ENCODE peak calls at places on chromosomes 1 and 21, in seven cellular contexts. P is uterus, S is adrenal gland, O is A549, X is testis, I is heart left ventricle, F is K562. B is an unnamed sample.

GRCh38 chr1:159775716-159776115 is 5.0 kb upstream of the DUSP23 start:
- DNase-seq in P (no peak), S (no peak), O (no peak), X (no peak), I (no peak), F (no peak), B (no peak)

GRCh38 chr1:56196839-56197238 is 382.5 kb downstream of the PLPP3 start:
- DNase-seq in P (no peak), S (no peak), O (no peak), X (no peak), I (no peak), F (no peak), B (no peak)

GRCh38 chr1:223720987-223721591 is 8.8 kb downstream of the CAPN2 start:
- DNase-seq in P (no peak), S (no peak), O (peak), X (no peak), I (no peak), F (no peak), B (no peak)

GRCh38 chr1:202565890-202566289 is 144.4 kb downstream of the SYT2 start:
- DNase-seq in P (no peak), S (no peak), O (no peak), X (no peak), I (no peak), F (no peak), B (no peak)

GRCh38 chr21:39503138-39503762 is 51.5 kb downstream of the SH3BGR start:
- DNase-seq in P (no peak), S (no peak), O (no peak), X (no peak), I (no peak), F (no peak), B (no peak)

GRCh38 chr1:26978893-26979292 is 14.6 kb upstream of the TRNP1 start:
- DNase-seq in P (no peak), S (no peak), O (no peak), X (no peak), I (no peak), F (no peak), B (no peak)

GRCh38 chr1:54275349-54275748 is 75.4 kb downstream of the MRPL37 start:
- DNase-seq in P (peak), S (peak), O (no peak), X (peak), I (peak), F (no peak), B (no peak)

GRCh38 chr1:66557157-66557556 is 23.2 kb downstream of the SGIP1 start:
- DNase-seq in P (no peak), S (no peak), O (no peak), X (no peak), I (no peak), F (no peak), B (no peak)

GRCh38 chr1:217117973-217118465 is 394.8 kb upstream of the ESRRG start:
- DNase-seq in P (no peak), S (no peak), O (no peak), X (no peak), I (no peak), F (no peak), B (no peak)

GRCh38 chr1:117842408-117843170 is 86.8 kb downstream of the GDAP2 start:
- DNase-seq in P (no peak), S (no peak), O (no peak), X (no peak), I (no peak), F (peak), B (peak)

GRCh38 chr21:38531610-38532009 is 33.3 kb upstream of the ERG start:
- DNase-seq in P (no peak), S (no peak), O (no peak), X (no peak), I (no peak), F (no peak), B (no peak)

GRCh38 chr1:78830321-78830720 is 176.2 kb downstream of the ADGRL4 start:
- DNase-seq in P (no peak), S (no peak), O (no peak), X (no peak), I (no peak), F (no peak), B (no peak)

GRCh38 chr1:214224605-214225354 is 56.2 kb upstream of the SMYD2 start:
- DNase-seq in P (no peak), S (no peak), O (no peak), X (peak), I (peak), F (no peak), B (no peak)

GRCh38 chr21:45331521-45332257 is 44.0 kb upstream of the POFUT2 start:
- DNase-seq in P (no peak), S (no peak), O (no peak), X (no peak), I (no peak), F (no peak), B (no peak)

GRCh38 chr1:36807262-36807661 is 227.1 kb downstream of the GRIK3 start:
- DNase-seq in P (no peak), S (no peak), O (no peak), X (peak), I (no peak), F (no peak), B (no peak)

GRCh38 chr21:33011462-33011861 is 14.3 kb upstream of the OLIG2 start:
- DNase-seq in P (no peak), S (no peak), O (peak), X (no peak), I (no peak), F (no peak), B (no peak)

GRCh38 chr1:3978928-3979325 is 78.9 kb upstream of the C1orf174 start:
- DNase-seq in P (no peak), S (no peak), O (no peak), X (no peak), I (no peak), F (no peak), B (no peak)

GRCh38 chr1:173187838-173188237 is 19.3 kb downstream of the TNFSF4 start:
- DNase-seq in P (no peak), S (no peak), O (no peak), X (no peak), I (no peak), F (no peak), B (no peak)

GRCh38 chr1:64073705-64074104 is 129.7 kb upstream of the UBE2U start:
- DNase-seq in P (no peak), S (peak), O (no peak), X (peak), I (no peak), F (no peak), B (no peak)

GRCh38 chr1:222171005-222171404 is 376.9 kb downstream of the HHIPL2 start:
- DNase-seq in P (no peak), S (no peak), O (peak), X (no peak), I (no peak), F (peak), B (peak)

GRCh38 chr1:100352267-100353072 is at the start of gene CDC14A:
- DNase-seq in P (peak), S (peak), O (peak), X (peak), I (peak), F (peak), B (peak)

GRCh38 chr1:39003787-39004186 is 12.7 kb downstream of the AKIRIN1 start:
- DNase-seq in P (no peak), S (no peak), O (no peak), X (no peak), I (no peak), F (no peak), B (no peak)

GRCh38 chr1:236848274-236848925 is 53.3 kb downstream of the MTR start:
- DNase-seq in P (no peak), S (no peak), O (no peak), X (no peak), I (no peak), F (no peak), B (no peak)

GRCh38 chr1:230809205-230809990 is 58.9 kb downstream of the C1orf198 start:
- DNase-seq in P (no peak), S (no peak), O (no peak), X (no peak), I (no peak), F (no peak), B (no peak)

GRCh38 chr1:83999316-83999819 is 436 bp upstream of the TTLL7 start:
- DNase-seq in P (peak), S (no peak), O (peak), X (peak), I (peak), F (peak), B (peak)

GRCh38 chr1:148264374-148265276 is 112.5 kb upstream of the NBPF11 start:
- DNase-seq in P (peak), S (no peak), O (peak), X (peak), I (peak), F (peak), B (peak)

GRCh38 chr1:168863647-168864234 is 134.7 kb upstream of the DPT start:
- DNase-seq in P (no peak), S (no peak), O (peak), X (no peak), I (no peak), F (no peak), B (no peak)

GRCh38 chr1:118921994-118922393 is 66.1 kb downstream of the TBX15 start:
- DNase-seq in P (no peak), S (no peak), O (no peak), X (no peak), I (no peak), F (no peak), B (no peak)

GRCh38 chr1:74686941-74687340 is 13.3 kb upstream of the ERICH3 start:
- DNase-seq in P (no peak), S (no peak), O (no peak), X (no peak), I (no peak), F (no peak), B (no peak)

GRCh38 chr1:15799928-15800835 is 7.3 kb downstream of the UQCRHL start:
- DNase-seq in P (peak), S (peak), O (peak), X (peak), I (peak), F (peak), B (no peak)

GRCh38 chr1:8011016-8011415 is 15.1 kb downstream of the ERRFI1 start:
- DNase-seq in P (no peak), S (no peak), O (no peak), X (no peak), I (no peak), F (no peak), B (no peak)

GRCh38 chr1:151944110-151944858 is 35.0 kb upstream of the THEM4 start:
- DNase-seq in P (no peak), S (no peak), O (peak), X (no peak), I (peak), F (peak), B (peak)

GRCh38 chr1:212698467-212699103 is 1.1 kb downstream of the BATF3 start:
- DNase-seq in P (no peak), S (no peak), O (no peak), X (no peak), I (no peak), F (no peak), B (no peak)

GRCh38 chr1:94602312-94602711 is 60.8 kb upstream of the F3 start:
- DNase-seq in P (no peak), S (no peak), O (no peak), X (no peak), I (no peak), F (no peak), B (no peak)

GRCh38 chr21:42496120-42496838 is at the start of gene RSPH1:
- DNase-seq in P (peak), S (peak), O (peak), X (peak), I (peak), F (peak), B (peak)

GRCh38 chr1:51961231-51961630 is 29.3 kb downstream of the RAB3B start:
- DNase-seq in P (no peak), S (no peak), O (no peak), X (no peak), I (no peak), F (no peak), B (no peak)

GRCh38 chr21:25938673-25939395 is 204.1 kb downstream of the GABPA start:
- DNase-seq in P (no peak), S (no peak), O (no peak), X (no peak), I (no peak), F (no peak), B (no peak)

GRCh38 chr1:230210326-230210978 is 143.4 kb downstream of the GALNT2 start:
- DNase-seq in P (no peak), S (no peak), O (no peak), X (no peak), I (no peak), F (no peak), B (no peak)

GRCh38 chr1:243461700-243462099 is 205.9 kb downstream of the SDCCAG8 start:
- DNase-seq in P (no peak), S (no peak), O (no peak), X (no peak), I (no peak), F (no peak), B (no peak)

GRCh38 chr1:243452092-243452491 is 196.3 kb downstream of the SDCCAG8 start:
- DNase-seq in P (no peak), S (no peak), O (no peak), X (no peak), I (no peak), F (no peak), B (no peak)

GRCh38 chr1:243459059-243459458 is 203.2 kb downstream of the SDCCAG8 start:
- DNase-seq in P (no peak), S (no peak), O (no peak), X (no peak), I (no peak), F (no peak), B (no peak)

GRCh38 chr1:243454328-243454997 is 198.6 kb downstream of the SDCCAG8 start:
- DNase-seq in P (no peak), S (no peak), O (no peak), X (no peak), I (no peak), F (no peak), B (no peak)

GRCh38 chr1:243455760-243456651 is 200.2 kb downstream of the SDCCAG8 start:
- DNase-seq in P (no peak), S (no peak), O (no peak), X (no peak), I (no peak), F (no peak), B (no peak)
- TF ChIP-seq POLR2A in P (no peak), S (no peak), O (no peak), X (no peak), I (no peak), F (no peak), B (no peak)

GRCh38 chr1:9628541-9629444 is 22.7 kb upstream of the PIK3CD start:
- DNase-seq in P (no peak), S (no peak), O (no peak), X (no peak), I (no peak), F (no peak), B (no peak)
- TF ChIP-seq POLR2A in P (no peak), S (no peak), O (no peak), X (no peak), I (no peak), F (no peak), B (no peak)

DNA sequence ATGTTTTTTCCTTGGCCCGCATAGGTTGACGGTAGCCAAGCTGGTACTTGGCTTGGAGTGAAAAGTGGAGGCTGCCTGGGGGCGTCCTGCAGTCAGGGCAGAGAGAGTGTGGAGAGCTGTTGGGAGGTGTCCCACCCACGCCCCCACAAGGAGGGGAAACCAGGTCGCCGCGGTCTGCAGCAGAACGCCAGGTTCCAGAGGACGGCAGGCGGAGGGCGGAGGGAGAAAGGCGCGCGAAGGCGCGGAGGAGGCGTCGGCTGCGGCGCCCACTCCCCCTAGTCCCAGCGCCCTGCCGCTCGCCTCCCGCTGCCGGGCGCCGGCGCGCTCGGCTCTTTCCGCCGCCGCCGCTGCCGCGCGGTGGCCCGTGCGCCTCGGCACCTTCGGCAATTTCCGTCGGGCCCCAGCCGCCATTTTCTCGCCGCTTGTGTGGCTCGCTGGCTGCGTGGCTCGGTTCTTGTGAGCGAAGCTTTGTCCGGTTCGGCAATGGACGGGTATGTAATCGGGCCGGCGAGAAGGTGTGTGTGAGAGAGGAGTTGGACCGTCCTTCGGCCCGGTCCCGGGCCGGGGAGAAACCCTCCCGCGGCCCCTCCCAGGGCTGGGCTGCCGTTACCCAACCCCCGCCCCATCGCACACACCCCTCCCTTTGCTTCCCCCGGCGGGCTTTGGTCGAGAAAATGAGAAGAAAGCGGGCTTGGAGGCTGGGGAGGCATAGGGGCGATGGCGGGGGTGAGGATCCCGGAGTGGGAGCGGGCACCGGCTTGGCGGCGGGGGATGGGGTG is at the start of gene PTBP2:
- DNase-seq in P (peak), S (peak), O (peak), X (peak), I (peak), F (peak), B (peak)
- TF ChIP-seq POLR2A in P (peak), S (no peak), O (peak), X (no peak), I (no peak), F (peak), B (peak)

GRCh38 chr1:112957133-112957812 is 1.3 kb upstream of the SLC16A1 start:
- DNase-seq in P (peak), S (peak), O (peak), X (peak), I (no peak), F (peak), B (peak)
- TF ChIP-seq POLR2A in P (no peak), S (no peak), O (no peak), X (no peak), I (no peak), F (no peak), B (no peak)

GRCh38 chr1:2213576-2214505 is 14.3 kb upstream of the SKI start:
- DNase-seq in P (peak), S (peak), O (no peak), X (peak), I (peak), F (no peak), B (no peak)

GRCh38 chr1:2214541-2215241 is 13.4 kb upstream of the SKI start:
- DNase-seq in P (peak), S (peak), O (no peak), X (no peak), I (peak), F (no peak), B (no peak)

GRCh38 chr1:2210786-2211185 is 16.2 kb upstream of the FAAP20 start:
- DNase-seq in P (no peak), S (peak), O (no peak), X (no peak), I (no peak), F (no peak), B (no peak)

GRCh38 chr1:2212167-2212541 is 16.0 kb upstream of the SKI start:
- DNase-seq in P (no peak), S (no peak), O (no peak), X (no peak), I (no peak), F (no peak), B (no peak)

GRCh38 chr1:2212542-2213491 is 15.3 kb upstream of the SKI start:
- DNase-seq in P (peak), S (peak), O (peak), X (peak), I (peak), F (peak), B (peak)
- TF ChIP-seq POLR2A in P (peak), S (no peak), O (peak), X (no peak), I (no peak), F (no peak), B (no peak)